ENCODE peak calls at places on chromosomes 11 and 22, in six cellular contexts. L, T, H, Z, V and J are unnamed samples.

GRCh38 chr22:42752230-42752746 is 31.6 kb upstream of the A4GALT start:
- DNase-seq in V (no peak), Z (no peak), T (no peak), H (no peak), L (peak), J (no peak)

GRCh38 chr11:79691445-79691844 is 250.6 kb upstream of the TENM4 start:
- DNase-seq in H (no peak), Z (no peak), L (no peak), T (no peak), V (no peak), J (no peak)

GRCh38 chr22:44825310-44826150 is 73.2 kb downstream of the ARHGAP8 start:
- DNase-seq in Z (no peak), L (no peak), H (no peak), T (no peak), V (no peak), J (no peak)

GRCh38 chr11:15575409-15575808 is 460.7 kb downstream of the INSC start:
- DNase-seq in T (no peak), H (no peak), L (no peak), Z (no peak), V (no peak), J (no peak)

GRCh38 chr22:17785185-17786184 is 11.2 kb upstream of the BID start:
- DNase-seq in V (peak), H (peak), T (peak), L (peak), Z (no peak), J (peak)

GRCh38 chr22:50150161-50151129 is 20.1 kb upstream of the PANX2 start:
- DNase-seq in T (peak), H (no peak), Z (no peak), L (no peak), V (no peak), J (no peak)

GRCh38 chr11:108117746-108118371 is 3.5 kb upstream of the ACAT1 start:
- DNase-seq in T (no peak), H (peak), Z (no peak), V (peak), L (peak), J (peak)

GRCh38 chr11:34792143-34792542 is 124.0 kb downstream of the APIP start:
- DNase-seq in L (no peak), T (peak), H (no peak), Z (no peak), V (no peak), J (no peak)

GRCh38 chr22:19760652-19761002 is at the start of gene TBX1:
- DNase-seq in L (no peak), Z (no peak), T (no peak), H (no peak), V (no peak), J (peak)

GRCh38 chr11:16160146-16160545 is 196.2 kb downstream of the SOX6 start:
- DNase-seq in L (no peak), V (no peak), H (no peak), T (no peak), Z (no peak), J (no peak)

GRCh38 chr11:65432133-65432650 is 9.6 kb downstream of the NEAT1 start:
- DNase-seq in H (no peak), L (no peak), V (peak), T (no peak), Z (no peak), J (no peak)

GRCh38 chr11:57482782-57483569 is 22.6 kb downstream of the RTN4RL2 start:
- DNase-seq in H (no peak), V (peak), T (no peak), Z (no peak), L (peak), J (peak)

GRCh38 chr11:61495801-61496601 is 12.5 kb upstream of the LRRC10B start:
- DNase-seq in L (no peak), Z (no peak), V (no peak), H (no peak), T (no peak), J (no peak)

GRCh38 chr11:8252388-8252787 is 11.3 kb downstream of the LMO1 start:
- DNase-seq in V (no peak), H (no peak), L (no peak), T (no peak), Z (no peak), J (no peak)

GRCh38 chr11:68033708-68034045 is 3.2 kb downstream of the NDUFS8 start:
- DNase-seq in V (no peak), L (no peak), H (no peak), T (no peak), Z (no peak), J (no peak)

GRCh38 chr22:17269607-17270261 is 50.5 kb upstream of the ADA2 start:
- DNase-seq in H (no peak), Z (no peak), L (no peak), V (no peak), T (no peak), J (no peak)

GRCh38 chr11:95517453-95517852 is 272.1 kb downstream of the FAM76B start:
- DNase-seq in H (no peak), T (no peak), V (no peak), Z (no peak), L (no peak), J (no peak)

GRCh38 chr11:68837583-68838571 is 3.8 kb downstream of the CPT1A start:
- DNase-seq in L (no peak), T (no peak), Z (no peak), V (no peak), H (no peak), J (no peak)

GRCh38 chr11:36793542-36793926 is 195.5 kb upstream of the RAG2 start:
- DNase-seq in L (no peak), T (no peak), V (no peak), Z (no peak), H (no peak), J (no peak)

GRCh38 chr11:78202733-78203167 is 14.0 kb downstream of the USP35 start:
- DNase-seq in L (no peak), V (no peak), T (no peak), Z (no peak), H (peak), J (peak)

GRCh38 chr11:70250876-70251275 is 19.6 kb upstream of the PPFIA1 start:
- DNase-seq in H (no peak), T (no peak), L (no peak), Z (no peak), V (no peak), J (no peak)

GRCh38 chr22:27719535-27720227 is 81.9 kb downstream of the MN1 start:
- DNase-seq in H (peak), Z (no peak), T (peak), L (peak), V (no peak), J (peak)

GRCh38 chr11:44199816-44200215 is 104.3 kb downstream of the EXT2 start:
- DNase-seq in L (no peak), Z (no peak), T (no peak), H (no peak), V (no peak), J (no peak)

GRCh38 chr11:8234425-8234821 is 29.3 kb downstream of the LMO1 start:
- DNase-seq in T (no peak), H (no peak), V (no peak), L (peak), Z (no peak), J (no peak)

GRCh38 chr11:1561955-1562354 is 10.1 kb downstream of the DUSP8 start:
- DNase-seq in T (no peak), H (no peak), V (no peak), L (no peak), Z (no peak), J (no peak)

GRCh38 chr22:36303874-36304273 is 50.9 kb downstream of the APOL1 start:
- DNase-seq in Z (no peak), T (no peak), L (no peak), H (no peak), V (no peak), J (no peak)

DNA sequence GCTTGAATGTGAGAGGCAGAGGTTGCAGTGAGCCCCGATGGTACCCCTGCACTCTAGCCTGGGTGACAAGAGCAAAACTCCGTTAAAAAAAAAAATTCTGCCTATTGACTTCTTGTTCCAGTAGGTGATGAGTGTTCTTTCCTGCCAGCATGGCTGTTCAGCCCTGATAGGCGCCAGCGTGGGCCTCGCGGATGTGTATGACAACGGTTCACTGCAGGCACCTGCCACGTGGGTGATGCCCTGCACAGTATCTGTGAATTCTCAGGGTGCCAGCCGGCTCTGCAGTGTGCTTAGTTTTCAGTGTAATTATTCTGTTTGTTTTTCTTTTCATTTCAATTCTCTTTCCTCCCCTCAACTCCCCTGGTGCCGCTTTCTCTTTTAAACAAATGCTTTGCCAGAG is 29.5 kb downstream of the GLB1L2 start:
- DNase-seq in Z (no peak), T (no peak), V (no peak), L (no peak), H (no peak), J (no peak)
- TF ChIP-seq CTCF in Z (no peak), T (no peak), V (no peak), L (no peak), H (no peak), J (no peak)

GRCh38 chr22:21937041-21937820 is 15.4 kb downstream of the PPM1F start:
- DNase-seq in L (no peak), T (no peak), Z (no peak), H (no peak), V (no peak), J (peak)

GRCh38 chr22:21939392-21940319 is 13.0 kb downstream of the PPM1F start:
- DNase-seq in V (peak), Z (no peak), T (no peak), H (no peak), L (no peak), J (peak)

GRCh38 chr22:21937821-21938070 is 14.9 kb downstream of the PPM1F start:
- DNase-seq in V (no peak), T (no peak), H (no peak), L (no peak), Z (no peak), J (no peak)

GRCh38 chr22:21938906-21939305 is 13.7 kb downstream of the PPM1F start:
- DNase-seq in L (no peak), Z (no peak), H (no peak), V (no peak), T (no peak), J (no peak)

DNA sequence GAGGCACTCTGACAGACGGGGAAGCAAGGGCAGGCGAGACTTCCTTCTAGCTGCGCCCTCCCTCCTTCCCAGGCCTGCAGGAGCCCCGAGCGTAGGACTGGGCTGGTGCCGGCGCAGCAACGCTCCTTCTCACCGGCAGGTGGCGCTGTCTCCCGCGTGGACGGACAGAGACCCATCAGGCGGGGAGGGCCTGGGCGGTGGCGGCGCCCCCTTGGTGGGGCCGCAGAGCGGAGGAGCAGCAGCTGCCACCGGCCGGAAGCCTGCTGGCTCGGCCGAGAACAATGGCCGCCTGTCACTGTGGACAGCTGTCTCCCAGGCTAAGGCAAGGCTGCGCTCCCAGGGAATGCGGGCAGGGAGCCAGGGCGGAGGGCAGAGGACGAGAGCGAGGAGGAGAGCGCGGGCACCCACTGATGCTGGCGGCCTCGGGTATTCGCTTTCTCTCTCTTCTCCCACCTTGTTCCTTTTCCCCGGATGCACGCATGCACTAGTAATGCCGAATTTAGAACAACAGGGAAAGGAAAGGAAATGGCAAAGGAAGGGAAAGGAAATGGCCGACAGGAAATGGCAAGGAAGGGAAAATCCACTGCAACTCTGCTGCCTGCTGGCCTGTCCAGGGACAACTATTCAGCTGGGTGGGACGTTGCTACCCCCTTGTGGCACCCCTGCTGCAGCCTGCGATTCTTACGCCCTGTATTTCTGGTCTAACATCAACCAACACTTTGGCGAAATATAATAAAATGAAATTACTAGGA is 14.4 kb downstream of the PPM1F start:
- DNase-seq in Z (peak), H (peak), T (peak), L (peak), V (peak), J (peak)
- TF ChIP-seq POLR2A in Z (peak), H (peak), T (no peak), L (peak), V (no peak), J (no peak)

DNA sequence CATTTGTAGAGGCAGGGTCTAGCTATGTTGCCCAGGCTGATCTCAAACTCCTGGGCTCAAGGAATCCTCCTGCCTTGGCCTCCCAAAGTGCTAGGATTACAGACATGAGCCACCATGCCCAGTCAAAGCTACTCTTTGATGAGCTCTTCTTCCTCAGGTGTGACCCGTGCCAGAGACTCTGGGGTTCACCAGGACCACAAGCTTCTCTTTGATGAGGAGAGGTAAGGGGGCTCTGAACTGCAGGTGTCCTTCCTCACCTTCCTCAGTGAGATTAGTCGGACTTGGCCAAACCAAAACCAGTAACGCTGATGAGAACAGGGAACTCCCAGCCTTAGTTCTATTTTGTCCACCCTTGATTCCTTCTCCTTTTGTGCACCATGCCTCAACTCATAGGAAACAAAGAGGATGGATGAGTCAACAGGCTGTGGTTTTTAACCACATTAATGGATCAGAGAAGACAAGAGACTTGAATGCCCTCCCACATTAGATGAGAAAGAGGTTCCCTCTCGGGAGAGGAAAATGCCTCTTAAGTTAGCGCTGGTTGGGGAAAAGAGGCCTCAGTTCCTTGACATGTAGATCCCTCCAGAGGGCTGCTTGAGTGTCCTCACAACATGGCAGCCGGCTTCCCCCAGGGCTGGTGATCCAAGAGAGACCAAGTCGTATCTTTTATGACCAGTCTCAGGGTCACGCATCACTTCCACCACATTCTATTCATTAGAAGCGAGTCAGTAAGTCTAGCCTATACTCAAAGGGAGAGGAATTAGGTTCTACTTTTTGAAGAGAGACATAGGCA is 25.7 kb upstream of the CTR9 start:
- DNase-seq in V (no peak), Z (no peak), T (no peak), H (no peak), L (no peak), J (peak)
- TF ChIP-seq MYC in V (no peak), Z (no peak), T (no peak), H (no peak), L (no peak), J (no peak)

DNA sequence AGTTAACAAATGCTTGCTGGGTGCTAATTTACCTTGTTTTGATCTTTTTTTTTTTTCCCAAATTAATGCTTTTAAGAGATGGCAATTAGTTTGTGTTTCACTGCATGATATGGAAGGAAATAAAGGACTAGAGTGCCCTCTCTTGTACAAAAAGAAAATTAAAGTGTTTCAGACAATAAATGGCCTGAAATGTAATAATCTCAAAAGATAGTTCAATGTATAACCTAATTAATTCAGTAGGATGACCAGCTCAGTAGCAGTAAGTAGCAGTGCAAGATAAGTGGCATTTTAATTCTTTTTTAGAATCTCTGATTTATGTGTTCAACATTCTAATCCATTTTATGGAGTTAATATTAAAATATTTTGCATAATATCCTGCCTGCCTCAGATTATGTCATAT is 39.9 kb upstream of the MYO18B start:
- DNase-seq in V (peak), T (no peak), H (peak), Z (no peak), L (no peak), J (peak)
- TF ChIP-seq CTCF in V (no peak), T (no peak), H (peak), Z (peak), L (peak), J (no peak)

DNA sequence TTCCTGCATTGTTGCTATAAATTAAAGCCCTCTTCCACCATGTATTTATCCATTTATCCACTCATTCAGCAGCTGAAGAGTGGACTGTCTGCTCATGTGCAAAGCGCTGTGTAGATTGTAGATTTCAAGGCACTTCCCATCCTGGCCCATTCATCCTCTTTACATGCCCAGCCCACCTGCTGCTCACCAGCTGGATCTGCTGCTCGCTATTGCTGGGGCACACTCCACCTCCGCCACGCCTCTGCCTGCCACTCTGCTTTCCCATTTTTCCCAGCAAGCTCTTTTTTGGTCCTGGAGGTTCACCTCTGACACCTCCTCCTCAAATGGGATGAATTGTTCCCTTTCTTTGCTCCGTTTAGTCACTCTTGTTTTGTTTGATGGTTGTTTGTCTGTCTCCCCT is 48.3 kb downstream of the CEP164 start:
- DNase-seq in T (no peak), H (no peak), V (no peak), Z (no peak), L (no peak), J (no peak)
- TF ChIP-seq POLR2A in T (no peak), H (no peak), V (no peak), Z (no peak), L (no peak), J (no peak)